ENCODE peak calls at places on chromosomes 6 and 20, in nine cellular contexts. X is OCI-LY7, M is IMR-90, I is PC-3, D is SK-N-SH, B is H1, Z is HCT116, K is fibroblast of lung, N is GM23338. H is an unnamed sample. For H3K4me1 and H4K20me1, the result is how much of the 10 kb centered on the place peaks cover.

GRCh38 chr6:123589317-123589716 is 47.4 kb downstream of the TRDN start:
- DNase-seq in X (no peak), M (no peak), I (no peak), D (no peak), B (no peak), Z (no peak), K (no peak), N (no peak), H (no peak)

GRCh38 chr6:138038148-138038870 is 68.9 kb downstream of the PERP start:
- DNase-seq in X (no peak), M (no peak), I (no peak), D (no peak), B (no peak), Z (no peak), K (no peak), N (no peak), H (no peak)

GRCh38 chr20:5524886-5525285 is 208.1 kb upstream of the PROKR2 start:
- DNase-seq in X (no peak), M (no peak), I (no peak), D (no peak), B (no peak), Z (no peak), K (no peak), N (no peak), H (no peak)

GRCh38 chr20:11585752-11586352 is 331.8 kb upstream of the BTBD3 start:
- DNase-seq in X (no peak), M (peak), I (peak), D (no peak), B (no peak), Z (peak), K (peak), N (peak), H (no peak)

GRCh38 chr6:154236646-154237236 is 119.9 kb downstream of the IPCEF1 start:
- DNase-seq in X (no peak), M (peak), I (no peak), D (no peak), B (no peak), Z (no peak), K (peak), N (no peak), H (no peak)

GRCh38 chr6:80541186-80541585 is 434.7 kb downstream of the BCKDHB start:
- DNase-seq in X (no peak), M (peak), I (peak), D (no peak), B (no peak), Z (peak), K (peak), N (no peak), H (peak)

GRCh38 chr6:40888456-40888990 is 150.5 kb downstream of the UNC5CL start:
- DNase-seq in X (no peak), M (no peak), I (no peak), D (no peak), B (no peak), Z (no peak), K (no peak), N (no peak), H (no peak)

GRCh38 chr6:146593978-146594377 is 4.8 kb upstream of the ADGB start:
- DNase-seq in X (no peak), M (no peak), I (no peak), D (no peak), B (no peak), Z (no peak), K (no peak), N (no peak), H (no peak)

GRCh38 chr20:25280051-25280573 is 32.2 kb downstream of the PYGB start:
- DNase-seq in X (peak), M (no peak), I (no peak), D (peak), B (no peak), Z (no peak), K (no peak), N (no peak), H (no peak)

GRCh38 chr20:62782893-62783278 is 13.4 kb upstream of the MRGBP start:
- DNase-seq in X (no peak), M (no peak), I (no peak), D (no peak), B (no peak), Z (no peak), K (no peak), N (no peak), H (no peak)

GRCh38 chr6:116485786-116486185 is 24.6 kb downstream of the CALHM6 start:
- DNase-seq in X (no peak), M (no peak), I (no peak), D (no peak), B (no peak), Z (no peak), K (no peak), N (no peak), H (no peak)

GRCh38 chr20:23096986-23097520 is 10.9 kb upstream of the CD93 start:
- DNase-seq in X (no peak), M (no peak), I (no peak), D (no peak), B (no peak), Z (no peak), K (no peak), N (no peak), H (no peak)

GRCh38 chr6:148577687-148578488 is 168.9 kb upstream of the UST start:
- DNase-seq in X (peak), M (peak), I (peak), D (peak), B (peak), Z (peak), K (peak), N (peak), H (peak)

GRCh38 chr20:2865630-2866029 is 7.7 kb upstream of the PTPRA start:
- DNase-seq in X (peak), M (no peak), I (no peak), D (no peak), B (no peak), Z (no peak), K (no peak), N (peak), H (no peak)

GRCh38 chr20:31712564-31713311 is 9.9 kb downstream of the BCL2L1 start:
- DNase-seq in X (no peak), M (peak), I (peak), D (no peak), B (peak), Z (peak), K (peak), N (peak), H (peak)

GRCh38 chr20:19401096-19401495 is 188.7 kb downstream of the SLC24A3 start:
- DNase-seq in X (no peak), M (no peak), I (no peak), D (no peak), B (no peak), Z (no peak), K (no peak), N (no peak), H (no peak)

GRCh38 chr6:131379951-131380350 is 193.1 kb upstream of the ARG1 start:
- DNase-seq in X (no peak), M (peak), I (peak), D (no peak), B (no peak), Z (no peak), K (peak), N (no peak), H (no peak)

GRCh38 chr6:80528115-80528514 is 421.6 kb downstream of the BCKDHB start:
- DNase-seq in X (no peak), M (peak), I (no peak), D (no peak), B (no peak), Z (no peak), K (no peak), N (no peak), H (no peak)

GRCh38 chr20:36130316-36130865 is 24.1 kb upstream of the EPB41L1 start:
- DNase-seq in X (no peak), M (no peak), I (no peak), D (no peak), B (no peak), Z (no peak), K (no peak), N (no peak), H (no peak)

GRCh38 chr6:24283043-24283985 is 74.5 kb downstream of the DCDC2 start:
- DNase-seq in X (peak), M (peak), I (peak), D (peak), B (peak), Z (peak), K (peak), N (peak), H (peak)

GRCh38 chr6:77133031-77133430 is 330.3 kb downstream of the HTR1B start:
- DNase-seq in X (no peak), M (no peak), I (no peak), D (no peak), B (no peak), Z (no peak), K (no peak), N (peak), H (no peak)

GRCh38 chr6:128918886-128919285 is 35.9 kb downstream of the LAMA2 start:
- DNase-seq in X (no peak), M (no peak), I (no peak), D (no peak), B (no peak), Z (no peak), K (no peak), N (no peak), H (no peak)

GRCh38 chr6:105804436-105804835 is 281.7 kb upstream of the PRDM1 start:
- DNase-seq in X (no peak), M (peak), I (peak), D (no peak), B (no peak), Z (no peak), K (peak), N (no peak), H (no peak)

GRCh38 chr20:49368596-49368995 is 90.7 kb upstream of the ZNFX1 start:
- DNase-seq in X (no peak), M (no peak), I (no peak), D (no peak), B (no peak), Z (no peak), K (no peak), N (no peak), H (no peak)

GRCh38 chr6:170227521-170227983 is 63.3 kb downstream of the DLL1 start:
- DNase-seq in X (no peak), M (no peak), I (peak), D (peak), B (no peak), Z (no peak), K (peak), N (no peak), H (no peak)

GRCh38 chr6:30725713-30726505 is 5.8 kb downstream of the TUBB start:
- DNase-seq in X (peak), M (peak), I (peak), D (peak), B (no peak), Z (no peak), K (peak), N (peak), H (no peak)

GRCh38 chr6:150717419-150717818 is 117.7 kb downstream of the PLEKHG1 start:
- DNase-seq in X (no peak), M (no peak), I (peak), D (no peak), B (no peak), Z (no peak), K (no peak), N (peak), H (peak)

GRCh38 chr6:106939848-106940247 is 34.7 kb downstream of the CD24 start:
- DNase-seq in X (peak), M (no peak), I (no peak), D (no peak), B (no peak), Z (no peak), K (no peak), N (no peak), H (no peak)

GRCh38 chr6:162379762-162380409 is 347.7 kb downstream of the PRKN start:
- DNase-seq in X (no peak), M (no peak), I (no peak), D (no peak), B (no peak), Z (no peak), K (peak), N (no peak), H (no peak)

GRCh38 chr6:80348263-80348662 is 241.8 kb downstream of the BCKDHB start:
- DNase-seq in X (no peak), M (peak), I (no peak), D (no peak), B (no peak), Z (no peak), K (peak), N (no peak), H (no peak)

GRCh38 chr6:134003542-134003951 is 48.9 kb downstream of the SLC2A12 start:
- DNase-seq in X (no peak), M (peak), I (peak), D (no peak), B (no peak), Z (no peak), K (peak), N (no peak), H (no peak)

GRCh38 chr6:139939189-139939979 is 564.9 kb upstream of the CITED2 start:
- DNase-seq in X (no peak), M (no peak), I (no peak), D (no peak), B (no peak), Z (no peak), K (no peak), N (peak), H (no peak)

GRCh38 chr6:52610745-52611355 is 34.0 kb upstream of the TRAM2 start:
- DNase-seq in X (no peak), M (peak), I (peak), D (no peak), B (no peak), Z (peak), K (peak), N (no peak), H (no peak)
- H3K4me1 ChIP-seq in X (under half), M (under half), I (under half), D (under half), B (under half), Z (under half), K (under half), N (under half), H (under half)

GRCh38 chr20:45016089-45016641 is 49.9 kb downstream of the STK4 start:
- DNase-seq in X (no peak), M (peak), I (no peak), D (no peak), B (no peak), Z (no peak), K (peak), N (no peak), H (no peak)
- H4K20me1 ChIP-seq in X (under half), M (under half), I (under half), D (under half), B (under half), Z (under half), K (under half), N (under half), H (under half)

DNA sequence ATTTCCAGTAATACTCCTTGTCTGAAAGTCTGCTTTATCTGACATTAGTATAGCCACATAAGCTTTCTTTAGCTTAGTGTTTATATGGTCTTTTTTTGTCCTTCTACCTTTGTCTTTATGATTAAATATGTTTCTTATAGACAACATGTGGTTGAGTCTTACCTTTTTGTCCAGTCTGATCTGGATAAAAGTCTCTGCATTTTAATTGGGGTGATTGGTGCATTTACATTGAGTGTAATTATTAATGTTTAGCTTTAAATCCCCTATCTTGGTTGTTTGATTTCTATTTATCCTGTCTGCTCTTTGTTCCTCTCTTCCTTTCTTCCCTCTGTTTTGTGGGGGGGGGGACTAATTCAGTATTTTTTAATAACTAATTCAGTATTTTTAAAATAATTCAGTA is 32.0 kb downstream of the CCDC167 start:
- DNase-seq in X (no peak), M (no peak), I (no peak), D (no peak), B (no peak), Z (no peak), K (no peak), N (no peak), H (no peak)
- H3K4me3 ChIP-seq in X (no peak), M (no peak), I (no peak), D (no peak), B (no peak), Z (no peak), K (no peak), N (no peak), H (no peak)

GRCh38 chr6:53857318-53858094 is 62.7 kb downstream of the LRRC1 start:
- DNase-seq in X (no peak), M (no peak), I (no peak), D (no peak), B (no peak), Z (no peak), K (peak), N (no peak), H (no peak)
- H3K4me1 ChIP-seq in X (under half), M (under half), I (under half), D (under half), B (under half), Z (under half), K (under half), N (under half), H (under half)

DNA sequence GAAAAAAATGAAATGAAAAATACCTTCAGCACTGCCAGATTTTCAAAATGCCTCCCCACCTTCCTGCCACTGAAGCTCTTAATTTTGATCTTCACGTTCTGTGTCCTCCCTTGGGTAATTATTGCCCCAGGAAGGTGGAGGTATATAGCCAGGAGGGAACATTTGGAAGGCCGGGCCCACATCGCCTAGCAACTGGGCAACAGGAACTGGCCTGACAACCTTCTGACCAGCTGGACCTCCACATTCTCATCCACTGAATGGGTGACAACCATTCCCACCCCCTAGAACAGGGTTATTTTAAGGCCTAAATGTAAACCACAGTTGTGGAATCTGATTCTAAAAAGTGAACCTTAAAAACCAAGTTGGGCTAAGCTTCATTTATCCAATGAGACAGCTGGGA is 3.2 kb downstream of the RRBP1 start:
- DNase-seq in X (no peak), M (no peak), I (no peak), D (no peak), B (no peak), Z (no peak), K (no peak), N (no peak), H (no peak)
- H4K20me1 ChIP-seq in X (under half), M (half or more), I (half or more), D (half or more), B (under half), Z (under half), K (under half), N (half or more), H (under half)

DNA sequence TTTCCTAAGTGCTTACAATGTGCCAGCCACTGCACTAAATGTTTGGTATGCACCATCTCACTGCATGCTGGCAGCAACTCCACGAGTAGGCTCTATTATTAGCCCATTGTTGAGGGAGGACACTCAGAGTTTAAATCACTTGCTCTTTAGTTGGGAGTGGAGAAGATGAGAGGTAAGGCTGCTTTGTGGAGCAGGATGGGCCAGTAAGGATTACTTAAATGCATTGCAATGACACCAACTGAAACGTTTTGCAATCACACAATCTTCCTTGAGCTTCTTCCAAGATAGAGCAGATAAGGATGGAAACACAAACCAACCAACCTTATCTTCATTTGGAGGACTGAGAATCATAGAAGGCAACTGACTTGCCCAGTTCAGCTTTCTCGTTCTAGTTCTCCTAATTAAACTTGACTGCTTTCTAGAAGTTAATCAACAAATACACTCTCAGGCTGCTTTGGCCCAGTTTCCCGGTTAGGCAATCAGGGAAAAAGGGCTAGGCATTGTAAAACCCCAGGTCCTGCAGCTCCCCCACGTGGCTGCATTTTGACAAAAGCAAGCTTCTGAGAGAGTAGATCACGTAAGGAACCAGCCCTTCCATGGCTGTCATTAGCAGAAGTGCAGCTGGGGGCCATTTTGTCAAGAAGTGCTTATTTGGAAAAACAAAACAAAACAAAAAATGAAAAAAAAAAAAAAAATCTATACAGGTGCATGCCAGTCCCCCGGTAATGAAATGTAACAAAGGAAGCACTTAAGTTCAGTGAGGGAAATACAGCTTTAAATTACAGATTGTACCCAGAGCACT is 130.6 kb downstream of the BCAS1 start:
- DNase-seq in X (peak), M (peak), I (peak), D (peak), B (peak), Z (peak), K (peak), N (peak), H (peak)
- H3K4me3 ChIP-seq in X (peak), M (no peak), I (no peak), D (no peak), B (peak), Z (no peak), K (no peak), N (peak), H (no peak)

GRCh38 chr6:167546611-167547327 is 221.9 kb downstream of the TTLL2 start:
- DNase-seq in X (no peak), M (no peak), I (no peak), D (no peak), B (no peak), Z (no peak), K (no peak), N (no peak), H (no peak)
- H3K4me1 ChIP-seq in X (under half), M (under half), I (under half), D (under half), B (under half), Z (under half), K (under half), N (under half), H (under half)

DNA sequence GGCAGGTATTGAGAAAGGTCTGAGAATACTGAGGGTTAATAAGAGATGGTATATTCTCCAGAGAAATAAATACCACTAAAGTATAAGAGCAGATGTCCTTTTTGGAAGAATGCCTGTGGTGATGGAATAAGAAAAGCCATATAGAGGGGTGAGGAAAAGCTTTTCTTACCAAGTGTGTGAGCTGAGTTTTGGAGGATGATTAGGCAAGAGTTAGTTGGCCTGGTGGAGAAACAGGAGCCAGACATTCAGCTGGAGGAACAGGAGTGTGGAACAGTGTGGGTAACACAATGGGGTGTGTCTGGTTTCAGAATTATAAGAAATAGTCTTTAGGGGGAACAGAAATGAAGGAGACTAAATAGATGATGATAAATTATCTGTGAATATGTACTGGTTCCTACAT is 19.9 kb downstream of the ZNF451 start:
- DNase-seq in X (no peak), M (peak), I (no peak), D (no peak), B (no peak), Z (no peak), K (peak), N (no peak), H (no peak)
- H4K20me1 ChIP-seq in X (under half), M (under half), I (under half), D (under half), B (under half), Z (under half), K (under half), N (under half), H (under half)

GRCh38 chr6:113967777-113968176 is 3.2 kb downstream of the HDAC2 start:
- DNase-seq in X (no peak), M (no peak), I (no peak), D (no peak), B (no peak), Z (no peak), K (no peak), N (peak), H (no peak)
- H3K4me3 ChIP-seq in X (no peak), M (no peak), I (no peak), D (peak), B (peak), Z (no peak), K (no peak), N (peak), H (no peak)